ENCODE peak calls at places on chromosomes 2 and 18, in six cellular contexts. E, V, A, M, D and J are unnamed samples.

GRCh38 chr2:119480718-119481142 is 43.6 kb downstream of the SCTR start:
- DNase-seq in V (no peak), E (no peak), M (no peak), A (no peak), D (no peak), J (no peak)

GRCh38 chr2:600542-601386 is 76.4 kb downstream of the TMEM18 start:
- DNase-seq in D (no peak), V (no peak), A (no peak), M (no peak), E (no peak), J (no peak)

GRCh38 chr2:129757915-129758421 is 221.5 kb upstream of the RAB6C start:
- DNase-seq in V (no peak), D (no peak), M (no peak), A (no peak), E (no peak), J (no peak)

GRCh38 chr2:128789221-128789620 is 470.6 kb upstream of the HS6ST1 start:
- DNase-seq in E (no peak), M (no peak), V (no peak), A (no peak), D (no peak), J (no peak)

GRCh38 chr2:71620851-71621251 is 167.5 kb downstream of the DYSF start:
- DNase-seq in M (no peak), V (no peak), A (no peak), E (no peak), D (no peak), J (no peak)

GRCh38 chr2:215888680-215889079 is 124.7 kb downstream of the MREG start:
- DNase-seq in D (no peak), E (no peak), M (no peak), V (no peak), A (no peak), J (no peak)

GRCh38 chr2:161273038-161273760 is 35.0 kb upstream of the PSMD14 start:
- DNase-seq in D (no peak), M (peak; percentile 34), V (no peak), E (peak; percentile 79), A (peak; percentile 73), J (peak; percentile 74)

GRCh38 chr2:189609423-189609816 is 28.8 kb upstream of the SLC40A1 start:
- DNase-seq in V (no peak), D (no peak), E (peak; percentile 68), A (no peak), M (no peak), J (no peak)

GRCh38 chr18:62037012-62037742 is 144.4 kb upstream of the RNF152 start:
- DNase-seq in V (no peak), M (no peak), D (no peak), E (no peak), A (no peak), J (no peak)

GRCh38 chr18:67519582-67519981 is 3.1 kb upstream of the DSEL start:
- DNase-seq in D (no peak), M (no peak), E (peak; percentile 94), V (no peak), A (no peak), J (no peak)

GRCh38 chr2:239109041-239109915 is 261.4 kb downstream of the TWIST2 start:
- DNase-seq in E (no peak), A (peak; percentile 61), V (no peak), M (no peak), D (no peak), J (peak; percentile 71)

GRCh38 chr2:85792783-85793441 is 39.1 kb downstream of the ATOH8 start:
- DNase-seq in D (no peak), A (peak; percentile 27), M (no peak), E (peak; percentile 92), V (no peak), J (peak; percentile 41)

GRCh38 chr2:15425707-15426106 is 135.4 kb downstream of the NBAS start:
- DNase-seq in V (no peak), E (no peak), A (no peak), M (no peak), D (no peak), J (no peak)

GRCh38 chr2:226524381-226524843 is 275.2 kb downstream of the IRS1 start:
- DNase-seq in V (no peak), D (no peak), E (peak; percentile 98), M (no peak), A (no peak), J (no peak)

GRCh38 chr2:16314691-16315457 is 350.8 kb downstream of the CYRIA start:
- DNase-seq in A (peak; percentile 90), E (no peak), M (no peak), V (no peak), D (no peak), J (peak; percentile 93)